ENCODE peak calls at places on chromosomes 5 and 9, in five cellular contexts. E is left ventricle myocardium inferior; A is BE2C; P is CD8-positive, alpha-beta T cell; G is cardiac muscle cell. N is an unnamed sample.
A peak's percentile ranks its signal among the peaks of the same experiment; 100 is the strongest.

GRCh38 chr5:97231025-97231636 is 48.1 kb upstream of the RIOK2 start:
- DNase-seq in G (peak; percentile 72), P (peak; percentile 13), A (peak; percentile 43), E (no peak), N (no peak)

GRCh38 chr5:180824630-180825476 is 22.2 kb upstream of the MGAT1 start:
- DNase-seq in A (no peak), P (no peak), G (no peak), E (no peak), N (no peak)

GRCh38 chr9:108534741-108535140 is 321.0 kb downstream of the ACTL7B start:
- DNase-seq in A (no peak), P (no peak), G (no peak), E (no peak), N (no peak)

GRCh38 chr9:4417578-4418325 is 72.5 kb upstream of the SLC1A1 start:
- DNase-seq in P (no peak), A (no peak), E (no peak), G (peak; percentile 20), N (no peak)

GRCh38 chr9:107528686-107529085 is 39.1 kb upstream of the KLF4 start:
- DNase-seq in E (no peak), A (no peak), P (no peak), G (no peak), N (no peak)

GRCh38 chr5:112165897-112166737 is 253.0 kb downstream of the EPB41L4A start:
- DNase-seq in A (no peak), G (peak; percentile 56), P (no peak), E (no peak), N (no peak)

GRCh38 chr9:134252084-134252830 is 74.0 kb upstream of the RXRA start:
- DNase-seq in G (no peak), E (no peak), P (no peak), A (no peak), N (peak; percentile 83)

GRCh38 chr5:147887925-147888324 is 9.4 kb downstream of the SCGB3A2 start:
- DNase-seq in E (no peak), A (no peak), P (no peak), G (no peak), N (no peak)

GRCh38 chr5:36790847-36791246 is 85.7 kb upstream of the NIPBL start:
- DNase-seq in E (no peak), A (no peak), P (no peak), G (no peak), N (no peak)

GRCh38 chr9:114235113-114235589 is 79.8 kb downstream of the COL27A1 start:
- DNase-seq in E (no peak), P (no peak), A (no peak), G (no peak), N (no peak)

GRCh38 chr5:1730487-1730847 is 69.2 kb downstream of the MRPL36 start:
- DNase-seq in E (no peak), A (no peak), P (no peak), G (no peak), N (no peak)

GRCh38 chr9:134493471-134494272 is 147.9 kb upstream of the COL5A1 start:
- DNase-seq in G (no peak), E (no peak), P (no peak), A (no peak), N (no peak)

GRCh38 chr9:77588319-77588937 is 59.7 kb downstream of the GNA14 start:
- DNase-seq in G (peak; percentile 19), A (no peak), P (no peak), E (no peak), N (no peak)

GRCh38 chr5:157161996-157162395 is 4.1 kb downstream of the GARIN3 start:
- DNase-seq in A (no peak), E (no peak), G (no peak), P (no peak), N (no peak)

GRCh38 chr9:98745470-98745869 is 36.7 kb upstream of the GABBR2 start:
- DNase-seq in E (no peak), G (no peak), A (no peak), P (no peak), N (no peak)

GRCh38 chr5:102770803-102771202 is 15.7 kb downstream of the PAM start:
- DNase-seq in E (no peak), P (no peak), A (no peak), G (no peak), N (no peak)

GRCh38 chr5:102766295-102767090 is 11.4 kb downstream of the PAM start:
- DNase-seq in A (no peak), E (no peak), P (no peak), G (no peak), N (no peak)

GRCh38 chr5:102765350-102765749 is 10.2 kb downstream of the PAM start:
- DNase-seq in E (no peak), G (no peak), P (no peak), A (no peak), N (no peak)

GRCh38 chr5:102764381-102765005 is 9.4 kb downstream of the PAM start:
- DNase-seq in A (no peak), G (no peak), P (no peak), E (no peak), N (no peak)

GRCh38 chr5:102767864-102768263 is 12.8 kb downstream of the PAM start:
- DNase-seq in E (no peak), G (no peak), A (no peak), P (no peak), N (no peak)
- H3K4me1 ChIP-seq in E (peaks cover 69% of the 10 kb centered on the region), G (peaks cover under 1% of the 10 kb centered on the region), A (no peaks in the 10 kb centered on the region), P (peaks cover 16% of the 10 kb centered on the region), N (peaks cover 48% of the 10 kb centered on the region)

GRCh38 chr5:31193591-31194457 is at the start of gene CDH6:
- DNase-seq in E (peak; percentile 21), A (peak; percentile 64), G (peak; percentile 71), P (no peak), N (no peak)
- H3K27me3 ChIP-seq in E (peaks cover 77% of the 10 kb centered on the region), A (peaks cover 14% of the 10 kb centered on the region), G (peaks cover 79% of the 10 kb centered on the region), P (peaks cover 5% of the 10 kb centered on the region), N (peaks cover 7% of the 10 kb centered on the region)

GRCh38 chr5:132425975-132426524 is 56.5 kb downstream of the SLC22A5 start:
- DNase-seq in E (no peak), P (no peak), G (no peak), A (no peak), N (no peak)
- H3K4me3 ChIP-seq in E (no peak overlapping the region), P (peak overlapping the region; percentile 17), G (no peak overlapping the region), A (no peak overlapping the region), N (peak overlapping the region; percentile 36)

GRCh38 chr9:86344818-86345217 is 9.4 kb downstream of the TUT7 start:
- DNase-seq in P (no peak), E (no peak), A (no peak), G (no peak), N (no peak)

GRCh38 chr9:86342269-86342668 is 11.9 kb downstream of the TUT7 start:
- DNase-seq in E (no peak), G (no peak), P (no peak), A (no peak), N (no peak)

GRCh38 chr9:86337469-86338107 is 16.6 kb downstream of the TUT7 start:
- DNase-seq in P (no peak), A (no peak), E (no peak), G (no peak), N (no peak)

GRCh38 chr9:86341007-86341491 is 13.2 kb downstream of the TUT7 start:
- DNase-seq in A (no peak), P (no peak), E (no peak), G (no peak), N (no peak)

GRCh38 chr9:86340356-86341006 is 13.7 kb downstream of the TUT7 start:
- DNase-seq in G (no peak), P (no peak), A (no peak), E (no peak), N (no peak)
- H3K4me1 ChIP-seq in G (no peaks in the 10 kb centered on the region), P (peaks cover 18% of the 10 kb centered on the region), A (no peaks in the 10 kb centered on the region), E (peaks cover 10% of the 10 kb centered on the region), N (no peaks in the 10 kb centered on the region)